ENCODE peak calls at places on chromosomes 4 and X, in eight cellular contexts. Z, Y, P, B, S, U, Q and G are unnamed samples.

GRCh38 chrX:123876844-123877243 is 17.0 kb downstream of the XIAP start:
- DNase-seq in Q (no peak), B (no peak), Y (no peak), S (no peak), P (no peak), U (no peak), Z (no peak), G (no peak)

GRCh38 chrX:107996124-107996523 is 14.0 kb upstream of the TEX13B start:
- DNase-seq in U (no peak), Q (no peak), S (no peak), B (no peak), Z (no peak), P (no peak), Y (no peak), G (no peak)

GRCh38 chr4:83516042-83516772 is 19.7 kb upstream of the GPAT3 start:
- DNase-seq in B (no peak), Y (no peak), U (no peak), Q (no peak), Z (peak; percentile 91), P (peak; percentile 87), S (peak; percentile 77), G (no peak)

GRCh38 chr4:184016742-184017668 is 111.9 kb downstream of the STOX2 start:
- DNase-seq in P (peak; percentile 5), Y (no peak), S (peak; percentile 64), Q (no peak), Z (no peak), U (peak; percentile 37), B (no peak), G (no peak)

GRCh38 chrX:53316121-53316859 is 34.9 kb upstream of the IQSEC2 start:
- DNase-seq in Y (no peak), U (no peak), Q (no peak), S (no peak), P (no peak), Z (no peak), B (no peak), G (no peak)

GRCh38 chrX:101617211-101618191 is at the start of gene ARMCX6:
- DNase-seq in Q (peak; percentile 88), S (peak; percentile 80), Z (peak; percentile 68), P (peak; percentile 80), U (peak; percentile 74), Y (peak; percentile 44), B (peak; percentile 61), G (peak; percentile 87)

GRCh38 chrX:135185795-135186443 is 14.7 kb upstream of the CT55 start:
- DNase-seq in Q (no peak), Y (peak; percentile 3), S (peak; percentile 53), P (peak; percentile 46), U (no peak), B (no peak), Z (peak; percentile 73), G (no peak)

GRCh38 chr4:6875431-6875831 is 34.2 kb upstream of the TBC1D14 start:
- DNase-seq in Z (no peak), P (no peak), B (no peak), S (no peak), Q (no peak), U (no peak), Y (no peak), G (no peak)

GRCh38 chrX:37287741-37288424 is 61.3 kb upstream of the PRRG1 start:
- DNase-seq in Z (no peak), P (no peak), Q (no peak), B (no peak), U (no peak), Y (no peak), S (no peak), G (no peak)

GRCh38 chr4:112130903-112131302 is 14.4 kb upstream of the FAM241A start:
- DNase-seq in B (no peak), Z (peak; percentile 21), Y (no peak), P (peak; percentile 37), Q (no peak), S (no peak), U (no peak), G (no peak)

DNA sequence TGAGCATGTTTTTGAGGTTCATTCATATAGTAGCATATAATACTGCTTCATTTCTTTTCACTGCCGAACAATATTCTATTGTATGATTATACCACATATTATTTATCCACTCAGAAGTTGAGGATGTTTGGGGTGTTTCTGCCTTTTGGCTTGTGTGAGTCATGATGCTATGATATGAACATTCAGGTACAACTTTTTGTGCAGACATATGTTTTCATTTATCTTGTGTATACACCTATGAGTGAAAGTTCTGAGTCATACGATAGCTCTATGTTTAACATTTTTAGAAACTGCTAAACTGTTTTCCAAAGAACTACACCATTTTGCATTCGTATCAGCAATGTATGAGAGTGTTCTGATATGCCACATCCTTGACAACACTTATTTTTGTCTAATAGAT is 57.7 kb downstream of the SHROOM4 start:
- DNase-seq in U (no peak), Q (no peak), Z (peak; percentile 27), P (no peak), S (no peak), Y (no peak), B (no peak), G (no peak)
- TF ChIP-seq CTCF in U (no peak), Q (no peak), Z (no peak), P (no peak), S (no peak), Y (no peak), B (no peak), G (no peak)

GRCh38 chrX:19225906-19226305 is 103.6 kb upstream of the ADGRG2 start:
- DNase-seq in S (no peak), U (no peak), P (peak; percentile 4), Q (no peak), Z (peak; percentile 43), Y (no peak), B (no peak), G (no peak)
- TF ChIP-seq CTCF in S (no peak), U (no peak), P (no peak), Q (no peak), Z (peak; percentile 40), Y (no peak), B (no peak), G (peak; percentile 38)

GRCh38 chr4:4270529-4270928 is 19.4 kb downstream of the LYAR start:
- DNase-seq in Q (no peak), U (no peak), Y (no peak), P (no peak), S (no peak), B (no peak), Z (peak; percentile 73), G (no peak)

GRCh38 chr4:4269856-4270255 is 20.1 kb downstream of the LYAR start:
- DNase-seq in P (peak; percentile 75), B (no peak), Q (no peak), Z (peak; percentile 86), U (no peak), S (peak; percentile 44), Y (no peak), G (no peak)

GRCh38 chr4:4269326-4269725 is 20.6 kb downstream of the LYAR start:
- DNase-seq in U (no peak), S (no peak), B (no peak), Z (no peak), P (no peak), Q (no peak), Y (no peak), G (no peak)

GRCh38 chr4:4274226-4274625 is 15.7 kb downstream of the LYAR start:
- DNase-seq in Y (no peak), Q (no peak), Z (no peak), B (no peak), S (no peak), U (no peak), P (no peak), G (no peak)

GRCh38 chr4:4271912-4272311 is 18.0 kb downstream of the LYAR start:
- DNase-seq in Z (no peak), S (peak; percentile 25), B (no peak), Q (no peak), P (peak; percentile 41), U (no peak), Y (no peak), G (no peak)
- TF ChIP-seq CTCF in Z (no peak), S (no peak), B (no peak), Q (no peak), P (no peak), U (no peak), Y (no peak), G (no peak)

DNA sequence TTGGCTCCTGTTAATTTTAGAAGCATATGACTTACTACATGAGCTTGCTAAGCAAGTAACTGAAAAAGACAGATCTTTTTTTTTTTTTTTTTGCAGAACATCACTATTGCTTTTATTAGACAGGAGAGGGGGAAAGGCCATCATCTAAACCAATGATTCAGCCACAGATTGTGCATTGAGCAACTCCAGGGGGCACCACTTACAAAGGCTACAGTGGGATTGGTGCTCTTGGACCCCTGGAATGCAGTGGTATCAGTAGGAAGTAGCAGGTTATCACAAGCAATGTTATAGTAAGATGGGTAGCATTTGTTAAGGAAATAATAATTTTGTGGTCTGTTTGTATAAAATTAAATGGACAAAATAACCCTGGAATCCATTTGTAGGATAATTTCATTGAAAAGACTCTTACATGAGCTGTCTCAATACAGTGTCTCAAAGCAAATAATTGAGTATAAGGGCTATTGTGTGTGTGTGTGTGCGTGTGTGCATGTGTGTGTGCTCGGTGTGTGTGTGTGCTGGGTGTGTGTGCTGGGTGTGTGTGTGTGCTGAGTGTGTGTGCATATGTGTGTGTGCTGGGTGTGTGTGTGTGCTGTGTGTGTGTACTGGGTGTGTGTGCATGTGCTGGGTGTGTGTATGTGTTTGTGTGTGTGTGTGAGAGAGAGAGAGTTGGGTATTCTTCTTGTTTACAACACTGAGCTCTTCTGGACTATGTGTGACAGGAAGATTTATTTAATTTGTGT is 296.3 kb downstream of the PCDH7 start:
- DNase-seq in Y (no peak), B (no peak), Q (no peak), Z (no peak), U (no peak), S (no peak), P (no peak), G (no peak)
- TF ChIP-seq CTCF in Y (no peak), B (no peak), Q (no peak), Z (no peak), U (no peak), S (no peak), P (no peak), G (no peak)

GRCh38 chr4:159455675-159456235 is 352.9 kb downstream of the RAPGEF2 start:
- DNase-seq in B (no peak), S (peak; percentile 47), P (peak; percentile 61), Y (peak; percentile 35), U (no peak), Z (peak; percentile 62), Q (no peak), G (no peak)
- TF ChIP-seq CTCF in B (peak; percentile 44), S (peak; percentile 89), P (peak; percentile 87), Y (peak; percentile 72), U (no peak), Z (peak; percentile 79), Q (no peak), G (peak; percentile 70)

GRCh38 chr4:175891863-175892262 is 79.8 kb upstream of the GPM6A start:
- DNase-seq in S (peak; percentile 28), B (no peak), Y (no peak), Z (peak; percentile 39), Q (no peak), P (peak; percentile 12), U (no peak), G (no peak)
- TF ChIP-seq CTCF in S (peak; percentile 33), B (no peak), Y (peak; percentile 63), Z (no peak), Q (no peak), P (peak; percentile 7), U (no peak), G (peak; percentile 60)